ENCODE peak calls at places on chromosomes 11 and 22, in five cellular contexts. E, O, J, D and F are unnamed samples.

GRCh38 chr11:26891501-26891900 is 102.4 kb upstream of the FIBIN start:
- DNase-seq in E (no peak), O (no peak), J (no peak), D (no peak), F (no peak)

GRCh38 chr11:2775083-2775625 is 75.4 kb upstream of the KCNQ1OT1 start:
- DNase-seq in E (no peak), O (no peak), J (no peak), D (no peak), F (no peak)

GRCh38 chr11:75554258-75555022 is 7.6 kb upstream of the SERPINH1 start:
- DNase-seq in E (peak), O (peak), J (no peak), D (peak), F (no peak)

GRCh38 chr22:49934144-49934890 is 15.9 kb downstream of the CRELD2 start:
- DNase-seq in E (peak), O (no peak), J (no peak), D (no peak), F (no peak)

GRCh38 chr11:88318017-88318416 is 19.5 kb downstream of the CTSC start:
- DNase-seq in E (no peak), O (no peak), J (no peak), D (no peak), F (no peak)

GRCh38 chr22:29268511-29269229 is 602 bp downstream of the EWSR1 start:
- DNase-seq in E (peak), O (peak), J (no peak), D (no peak), F (peak)

GRCh38 chr11:32109138-32109537 is 18.3 kb downstream of the RCN1 start:
- DNase-seq in E (peak), O (no peak), J (no peak), D (no peak), F (no peak)

GRCh38 chr22:20021196-20022181 is 579 bp downstream of the TANGO2 start:
- DNase-seq in E (peak), O (no peak), J (no peak), D (no peak), F (peak)

GRCh38 chr22:28373841-28374240 is 305.8 kb downstream of the TTC28 start:
- DNase-seq in E (peak), O (no peak), J (no peak), D (no peak), F (no peak)

GRCh38 chr22:50148991-50149721 is 21.4 kb upstream of the PANX2 start:
- DNase-seq in E (peak), O (peak), J (peak), D (peak), F (peak)

GRCh38 chr22:22940961-22941605 is 53.5 kb downstream of the IGLL5 start:
- DNase-seq in E (no peak), O (no peak), J (no peak), D (peak), F (no peak)

GRCh38 chr11:36492724-36493304 is 17.3 kb downstream of the TRAF6 start:
- DNase-seq in E (peak), O (peak), J (no peak), D (no peak), F (peak)

GRCh38 chr22:31790240-31790639 is 36.4 kb downstream of the DEPDC5 start:
- DNase-seq in E (no peak), O (no peak), J (no peak), D (no peak), F (no peak)

GRCh38 chr11:34145847-34146381 is 40.5 kb downstream of the NAT10 start:
- DNase-seq in E (no peak), O (no peak), J (no peak), D (no peak), F (no peak)

GRCh38 chr22:31350410-31350863 is 4.3 kb upstream of the PATZ1 start:
- DNase-seq in E (no peak), O (no peak), J (no peak), D (no peak), F (no peak)

GRCh38 chr22:36733271-36733670 is 29.7 kb upstream of the CACNG2 start:
- DNase-seq in E (no peak), O (no peak), J (no peak), D (peak), F (no peak)

GRCh38 chr22:50293441-50294318 is 13.8 kb downstream of the PLXNB2 start:
- DNase-seq in E (peak), O (peak), J (no peak), D (peak), F (peak)

GRCh38 chr11:71191201-71191600 is 61.2 kb downstream of the SHANK2 start:
- DNase-seq in E (no peak), O (no peak), J (no peak), D (no peak), F (no peak)

GRCh38 chr11:112541140-112541901 is 280.7 kb upstream of the PLET1 start:
- DNase-seq in E (no peak), O (no peak), J (no peak), D (no peak), F (no peak)

GRCh38 chr22:25081409-25081824 is 118.2 kb upstream of the CRYBB3 start:
- DNase-seq in E (peak), O (no peak), J (no peak), D (no peak), F (peak)

GRCh38 chr11:34651551-34651950 is 30.7 kb downstream of the EHF start:
- DNase-seq in E (peak), O (no peak), J (no peak), D (no peak), F (no peak)

GRCh38 chr11:12066056-12066798 is 44.2 kb upstream of the MICAL2 start:
- DNase-seq in E (peak), O (no peak), J (no peak), D (no peak), F (peak)

GRCh38 chr11:92703431-92703830 is 266.0 kb upstream of the MTNR1B start:
- DNase-seq in E (peak), O (no peak), J (no peak), D (no peak), F (no peak)

GRCh38 chr11:16223558-16223957 is 132.8 kb downstream of the SOX6 start:
- DNase-seq in E (no peak), O (no peak), J (no peak), D (no peak), F (no peak)

GRCh38 chr22:43001271-43002197 is 13.4 kb downstream of the PACSIN2 start:
- DNase-seq in E (no peak), O (no peak), J (no peak), D (no peak), F (no peak)

GRCh38 chr11:46529086-46529905 is 64.5 kb downstream of the AMBRA1 start:
- DNase-seq in E (peak), O (peak), J (peak), D (peak), F (peak)

GRCh38 chr11:5604896-5605295 is 8.5 kb downstream of the TRIM6 start:
- DNase-seq in E (no peak), O (no peak), J (no peak), D (no peak), F (peak)

GRCh38 chr11:118175031-118175531 is 1.4 kb downstream of the SCN2B start:
- DNase-seq in E (peak), O (no peak), J (no peak), D (no peak), F (peak)

GRCh38 chr11:15541079-15541478 is 426.4 kb downstream of the INSC start:
- DNase-seq in E (no peak), O (no peak), J (no peak), D (no peak), F (no peak)

GRCh38 chr22:44129614-44129976 is 51.1 kb upstream of the PARVG start:
- DNase-seq in E (peak), O (no peak), J (no peak), D (no peak), F (no peak)

GRCh38 chr22:35070451-35071093 is 4.6 kb downstream of the ISX start:
- DNase-seq in E (no peak), O (no peak), J (no peak), D (no peak), F (no peak)

GRCh38 chr11:59078435-59078834 is 7.7 kb upstream of the GLYATL1B start:
- DNase-seq in E (no peak), O (no peak), J (no peak), D (no peak), F (no peak)

GRCh38 chr11:72700026-72700610 is 25.9 kb upstream of the PDE2A start:
- DNase-seq in E (peak), O (no peak), J (no peak), D (no peak), F (no peak)

GRCh38 chr11:75939992-75940391 is 125.0 kb downstream of the UVRAG start:
- DNase-seq in E (no peak), O (no peak), J (no peak), D (no peak), F (no peak)

GRCh38 chr22:25282671-25283561 is 63.5 kb downstream of the CRYBB2 start:
- DNase-seq in E (no peak), O (peak), J (no peak), D (peak), F (no peak)

GRCh38 chr11:130513132-130513531 is 64.7 kb downstream of the ADAMTS15 start:
- DNase-seq in E (no peak), O (no peak), J (no peak), D (no peak), F (no peak)
- H3K18ac ChIP-seq in E (peak), O (no peak), J (no peak), D (no peak), F (no peak)

GRCh38 chr11:114059984-114060401 is 482 bp downstream of the ZBTB16 start:
- DNase-seq in E (no peak), O (no peak), J (no peak), D (no peak), F (no peak)
- H2AK5ac ChIP-seq in E (no peak), O (peak), J (no peak), D (no peak), F (no peak)

GRCh38 chr11:93741094-93741881 is at the start of the genes C11orf54 and TAF1D:
- DNase-seq in E (peak), O (peak), J (peak), D (peak), F (peak)
- H3K14ac ChIP-seq in E (peak), O (no peak), J (no peak), D (peak), F (peak)

GRCh38 chr22:40345801-40346177 is 511 bp upstream of the ADSL start:
- DNase-seq in E (no peak), O (no peak), J (no peak), D (no peak), F (peak)
- H3K18ac ChIP-seq in E (peak), O (peak), J (peak), D (no peak), F (peak)

GRCh38 chr11:69302447-69302846 is 8.5 kb downstream of the MYEOV start:
- DNase-seq in E (no peak), O (no peak), J (no peak), D (no peak), F (no peak)
- H2AK5ac ChIP-seq in E (peak), O (peak), J (no peak), D (no peak), F (no peak)

GRCh38 chr11:128521697-128522062 is 65.7 kb downstream of the ETS1 start:
- DNase-seq in E (no peak), O (no peak), J (no peak), D (no peak), F (no peak)
- H3K14ac ChIP-seq in E (peak), O (no peak), J (no peak), D (no peak), F (peak)